ENCODE peak calls at places on chromosomes 6 and 20, in six cellular contexts. One of them, this sample, is unnamed.

GRCh38 chr6:140537834-140538680 is 1163.6 kb upstream of the CITED2 start:
- DNase-seq in central memory CD4-positive, alpha-beta T cell: no peak
- DNase-seq in omental fat pad: no peak
- DNase-seq in activated T-cell treated with anti-CD3 and anti-CD28 coated beads for 1 hour: no peak
- DNase-seq in foreskin fibroblast: peak
- DNase-seq in choroid plexus epithelial cell: peak
- DNase-seq in this sample: peak

GRCh38 chr6:84825461-84825860 is 61.1 kb upstream of the TBX18 start:
- DNase-seq in foreskin fibroblast: peak
- DNase-seq in activated T-cell treated with anti-CD3 and anti-CD28 coated beads for 1 hour: no peak
- DNase-seq in omental fat pad: no peak
- DNase-seq in central memory CD4-positive, alpha-beta T cell: no peak
- DNase-seq in choroid plexus epithelial cell: peak
- DNase-seq in this sample: peak

GRCh38 chr6:153790881-153791473 is 248.1 kb upstream of the OPRM1 start:
- DNase-seq in central memory CD4-positive, alpha-beta T cell: no peak
- DNase-seq in foreskin fibroblast: peak
- DNase-seq in activated T-cell treated with anti-CD3 and anti-CD28 coated beads for 1 hour: no peak
- DNase-seq in omental fat pad: no peak
- DNase-seq in choroid plexus epithelial cell: peak
- DNase-seq in this sample: no peak

GRCh38 chr6:111912904-111913303 is 39.7 kb upstream of the FYN start:
- DNase-seq in omental fat pad: no peak
- DNase-seq in central memory CD4-positive, alpha-beta T cell: no peak
- DNase-seq in choroid plexus epithelial cell: no peak
- DNase-seq in foreskin fibroblast: no peak
- DNase-seq in activated T-cell treated with anti-CD3 and anti-CD28 coated beads for 1 hour: no peak
- DNase-seq in this sample: no peak

GRCh38 chr20:57950764-57951163 is 240.9 kb upstream of the PMEPA1 start:
- DNase-seq in central memory CD4-positive, alpha-beta T cell: no peak
- DNase-seq in foreskin fibroblast: no peak
- DNase-seq in activated T-cell treated with anti-CD3 and anti-CD28 coated beads for 1 hour: no peak
- DNase-seq in choroid plexus epithelial cell: no peak
- DNase-seq in omental fat pad: no peak
- DNase-seq in this sample: no peak

GRCh38 chr20:13953227-13953626 is 37.2 kb downstream of the SEL1L2 start:
- DNase-seq in activated T-cell treated with anti-CD3 and anti-CD28 coated beads for 1 hour: no peak
- DNase-seq in central memory CD4-positive, alpha-beta T cell: no peak
- DNase-seq in choroid plexus epithelial cell: no peak
- DNase-seq in foreskin fibroblast: no peak
- DNase-seq in omental fat pad: no peak
- DNase-seq in this sample: no peak

GRCh38 chr20:48671141-48671540 is 156.7 kb downstream of the PREX1 start:
- DNase-seq in omental fat pad: no peak
- DNase-seq in activated T-cell treated with anti-CD3 and anti-CD28 coated beads for 1 hour: no peak
- DNase-seq in foreskin fibroblast: no peak
- DNase-seq in choroid plexus epithelial cell: no peak
- DNase-seq in central memory CD4-positive, alpha-beta T cell: no peak
- DNase-seq in this sample: no peak

GRCh38 chr20:19073584-19074198 is 138.8 kb upstream of the SLC24A3 start:
- DNase-seq in foreskin fibroblast: no peak
- DNase-seq in activated T-cell treated with anti-CD3 and anti-CD28 coated beads for 1 hour: no peak
- DNase-seq in choroid plexus epithelial cell: no peak
- DNase-seq in omental fat pad: no peak
- DNase-seq in central memory CD4-positive, alpha-beta T cell: no peak
- DNase-seq in this sample: no peak

GRCh38 chr20:48772183-48772976 is 55.4 kb downstream of the PREX1 start:
- DNase-seq in central memory CD4-positive, alpha-beta T cell: no peak
- DNase-seq in choroid plexus epithelial cell: no peak
- DNase-seq in foreskin fibroblast: no peak
- DNase-seq in omental fat pad: no peak
- DNase-seq in activated T-cell treated with anti-CD3 and anti-CD28 coated beads for 1 hour: no peak
- DNase-seq in this sample: no peak

GRCh38 chr6:41538556-41539182 is 7.5 kb upstream of the FOXP4 start:
- DNase-seq in choroid plexus epithelial cell: peak
- DNase-seq in foreskin fibroblast: peak
- DNase-seq in central memory CD4-positive, alpha-beta T cell: no peak
- DNase-seq in omental fat pad: no peak
- DNase-seq in activated T-cell treated with anti-CD3 and anti-CD28 coated beads for 1 hour: no peak
- DNase-seq in this sample: peak

GRCh38 chr20:31923388-31924271 is 28.2 kb downstream of the PDRG1 start:
- DNase-seq in choroid plexus epithelial cell: no peak
- DNase-seq in activated T-cell treated with anti-CD3 and anti-CD28 coated beads for 1 hour: no peak
- DNase-seq in foreskin fibroblast: no peak
- DNase-seq in omental fat pad: no peak
- DNase-seq in central memory CD4-positive, alpha-beta T cell: no peak
- DNase-seq in this sample: no peak

GRCh38 chr6:85418059-85418458 is 31.8 kb upstream of the NT5E start:
- DNase-seq in foreskin fibroblast: peak
- DNase-seq in activated T-cell treated with anti-CD3 and anti-CD28 coated beads for 1 hour: no peak
- DNase-seq in central memory CD4-positive, alpha-beta T cell: no peak
- DNase-seq in choroid plexus epithelial cell: peak
- DNase-seq in omental fat pad: no peak
- DNase-seq in this sample: peak

GRCh38 chr6:108966855-108967755 is 118.9 kb downstream of the ARMC2 start:
- DNase-seq in activated T-cell treated with anti-CD3 and anti-CD28 coated beads for 1 hour: no peak
- DNase-seq in foreskin fibroblast: peak
- DNase-seq in central memory CD4-positive, alpha-beta T cell: no peak
- DNase-seq in omental fat pad: no peak
- DNase-seq in choroid plexus epithelial cell: peak
- DNase-seq in this sample: peak

GRCh38 chr20:38180781-38181180 is 15.7 kb upstream of the TGM2 start:
- DNase-seq in central memory CD4-positive, alpha-beta T cell: no peak
- DNase-seq in choroid plexus epithelial cell: no peak
- DNase-seq in foreskin fibroblast: peak
- DNase-seq in activated T-cell treated with anti-CD3 and anti-CD28 coated beads for 1 hour: no peak
- DNase-seq in omental fat pad: no peak
- DNase-seq in this sample: no peak

GRCh38 chr6:104952911-104953409 is 3.9 kb upstream of the LIN28B start:
- DNase-seq in choroid plexus epithelial cell: no peak
- DNase-seq in omental fat pad: no peak
- DNase-seq in activated T-cell treated with anti-CD3 and anti-CD28 coated beads for 1 hour: no peak
- DNase-seq in foreskin fibroblast: peak
- DNase-seq in central memory CD4-positive, alpha-beta T cell: no peak
- DNase-seq in this sample: no peak

GRCh38 chr20:3165473-3166337 is 6.0 kb upstream of the FASTKD5 start:
- DNase-seq in central memory CD4-positive, alpha-beta T cell: no peak
- DNase-seq in foreskin fibroblast: peak
- DNase-seq in omental fat pad: no peak
- DNase-seq in activated T-cell treated with anti-CD3 and anti-CD28 coated beads for 1 hour: no peak
- DNase-seq in choroid plexus epithelial cell: peak
- DNase-seq in this sample: peak

GRCh38 chr6:153058291-153058690 is 55.8 kb upstream of the MTRF1L start:
- DNase-seq in omental fat pad: no peak
- DNase-seq in choroid plexus epithelial cell: peak
- DNase-seq in central memory CD4-positive, alpha-beta T cell: no peak
- DNase-seq in foreskin fibroblast: peak
- DNase-seq in activated T-cell treated with anti-CD3 and anti-CD28 coated beads for 1 hour: no peak
- DNase-seq in this sample: no peak

GRCh38 chr20:5474646-5475550 is 158.1 kb upstream of the PROKR2 start:
- DNase-seq in central memory CD4-positive, alpha-beta T cell: no peak
- DNase-seq in choroid plexus epithelial cell: no peak
- DNase-seq in activated T-cell treated with anti-CD3 and anti-CD28 coated beads for 1 hour: no peak
- DNase-seq in omental fat pad: no peak
- DNase-seq in foreskin fibroblast: no peak
- DNase-seq in this sample: no peak

GRCh38 chr6:106092279-106092678 is 6.1 kb downstream of the PRDM1 start:
- DNase-seq in foreskin fibroblast: no peak
- DNase-seq in central memory CD4-positive, alpha-beta T cell: no peak
- DNase-seq in activated T-cell treated with anti-CD3 and anti-CD28 coated beads for 1 hour: no peak
- DNase-seq in omental fat pad: no peak
- DNase-seq in choroid plexus epithelial cell: no peak
- DNase-seq in this sample: no peak

GRCh38 chr6:21808551-21809181 is 215.1 kb downstream of the SOX4 start:
- DNase-seq in choroid plexus epithelial cell: peak
- DNase-seq in activated T-cell treated with anti-CD3 and anti-CD28 coated beads for 1 hour: no peak
- DNase-seq in omental fat pad: no peak
- DNase-seq in foreskin fibroblast: peak
- DNase-seq in central memory CD4-positive, alpha-beta T cell: no peak
- DNase-seq in this sample: no peak

GRCh38 chr20:59678951-59679350 is 74.6 kb downstream of the PHACTR3 start:
- DNase-seq in foreskin fibroblast: no peak
- DNase-seq in activated T-cell treated with anti-CD3 and anti-CD28 coated beads for 1 hour: no peak
- DNase-seq in choroid plexus epithelial cell: no peak
- DNase-seq in omental fat pad: no peak
- DNase-seq in central memory CD4-positive, alpha-beta T cell: no peak
- DNase-seq in this sample: no peak

GRCh38 chr6:159760602-159761057 is 1.2 kb upstream of the ACAT2 start:
- DNase-seq in omental fat pad: no peak
- DNase-seq in activated T-cell treated with anti-CD3 and anti-CD28 coated beads for 1 hour: no peak
- DNase-seq in foreskin fibroblast: peak
- DNase-seq in choroid plexus epithelial cell: peak
- DNase-seq in central memory CD4-positive, alpha-beta T cell: no peak
- DNase-seq in this sample: peak

GRCh38 chr6:140641412-140641811 is 1267.0 kb upstream of the CITED2 start:
- DNase-seq in choroid plexus epithelial cell: no peak
- DNase-seq in omental fat pad: no peak
- DNase-seq in foreskin fibroblast: no peak
- DNase-seq in central memory CD4-positive, alpha-beta T cell: no peak
- DNase-seq in activated T-cell treated with anti-CD3 and anti-CD28 coated beads for 1 hour: no peak
- DNase-seq in this sample: no peak

GRCh38 chr6:126643352-126643751 is 303.4 kb downstream of the CENPW start:
- DNase-seq in activated T-cell treated with anti-CD3 and anti-CD28 coated beads for 1 hour: no peak
- DNase-seq in foreskin fibroblast: no peak
- DNase-seq in central memory CD4-positive, alpha-beta T cell: no peak
- DNase-seq in omental fat pad: no peak
- DNase-seq in choroid plexus epithelial cell: no peak
- DNase-seq in this sample: no peak

GRCh38 chr6:122753688-122754056 is 25.8 kb upstream of the FABP7 start:
- DNase-seq in central memory CD4-positive, alpha-beta T cell: no peak
- DNase-seq in choroid plexus epithelial cell: no peak
- DNase-seq in foreskin fibroblast: peak
- DNase-seq in omental fat pad: no peak
- DNase-seq in activated T-cell treated with anti-CD3 and anti-CD28 coated beads for 1 hour: no peak
- DNase-seq in this sample: peak

GRCh38 chr20:45301824-45302251 is 4.8 kb upstream of the RBPJL start:
- DNase-seq in choroid plexus epithelial cell: no peak
- DNase-seq in activated T-cell treated with anti-CD3 and anti-CD28 coated beads for 1 hour: no peak
- DNase-seq in foreskin fibroblast: no peak
- DNase-seq in omental fat pad: no peak
- DNase-seq in central memory CD4-positive, alpha-beta T cell: no peak
- DNase-seq in this sample: no peak

GRCh38 chr6:13425270-13425905 is 62.0 kb downstream of the GFOD1 start:
- DNase-seq in omental fat pad: no peak
- DNase-seq in choroid plexus epithelial cell: no peak
- DNase-seq in activated T-cell treated with anti-CD3 and anti-CD28 coated beads for 1 hour: no peak
- DNase-seq in foreskin fibroblast: no peak
- DNase-seq in central memory CD4-positive, alpha-beta T cell: no peak
- DNase-seq in this sample: no peak

GRCh38 chr20:35394271-35394670 is 17.5 kb downstream of the UQCC1 start:
- DNase-seq in choroid plexus epithelial cell: no peak
- DNase-seq in foreskin fibroblast: no peak
- DNase-seq in omental fat pad: no peak
- DNase-seq in activated T-cell treated with anti-CD3 and anti-CD28 coated beads for 1 hour: no peak
- DNase-seq in central memory CD4-positive, alpha-beta T cell: no peak
- DNase-seq in this sample: no peak

GRCh38 chr6:122778961-122779671 is 400 bp upstream of the FABP7 start:
- DNase-seq in foreskin fibroblast: no peak
- DNase-seq in omental fat pad: no peak
- DNase-seq in central memory CD4-positive, alpha-beta T cell: no peak
- DNase-seq in choroid plexus epithelial cell: no peak
- DNase-seq in activated T-cell treated with anti-CD3 and anti-CD28 coated beads for 1 hour: no peak
- DNase-seq in this sample: no peak

GRCh38 chr6:117829594-117830319 is 77.3 kb upstream of the SLC35F1 start:
- DNase-seq in central memory CD4-positive, alpha-beta T cell: no peak
- DNase-seq in activated T-cell treated with anti-CD3 and anti-CD28 coated beads for 1 hour: no peak
- DNase-seq in choroid plexus epithelial cell: peak
- DNase-seq in foreskin fibroblast: peak
- DNase-seq in omental fat pad: no peak
- DNase-seq in this sample: peak

GRCh38 chr20:602357-602970 is 7.6 kb downstream of the TCF15 start:
- DNase-seq in omental fat pad: no peak
- DNase-seq in central memory CD4-positive, alpha-beta T cell: no peak
- DNase-seq in activated T-cell treated with anti-CD3 and anti-CD28 coated beads for 1 hour: no peak
- DNase-seq in choroid plexus epithelial cell: no peak
- DNase-seq in foreskin fibroblast: no peak
- DNase-seq in this sample: no peak

GRCh38 chr6:116366740-116367275 is 3.9 kb upstream of the DSE start:
- DNase-seq in foreskin fibroblast: no peak
- DNase-seq in choroid plexus epithelial cell: no peak
- DNase-seq in omental fat pad: no peak
- DNase-seq in central memory CD4-positive, alpha-beta T cell: no peak
- DNase-seq in activated T-cell treated with anti-CD3 and anti-CD28 coated beads for 1 hour: no peak
- DNase-seq in this sample: no peak

GRCh38 chr20:49594929-49595311 is 27.0 kb upstream of the PTGIS start:
- DNase-seq in choroid plexus epithelial cell: no peak
- DNase-seq in activated T-cell treated with anti-CD3 and anti-CD28 coated beads for 1 hour: no peak
- DNase-seq in foreskin fibroblast: no peak
- DNase-seq in omental fat pad: no peak
- DNase-seq in central memory CD4-positive, alpha-beta T cell: no peak
- DNase-seq in this sample: no peak

GRCh38 chr6:34970962-34971361 is 81.9 kb downstream of the ANKS1A start:
- DNase-seq in choroid plexus epithelial cell: peak
- DNase-seq in omental fat pad: no peak
- DNase-seq in central memory CD4-positive, alpha-beta T cell: no peak
- DNase-seq in activated T-cell treated with anti-CD3 and anti-CD28 coated beads for 1 hour: no peak
- DNase-seq in foreskin fibroblast: peak
- DNase-seq in this sample: no peak

GRCh38 chr6:126312013-126312665 is 27.8 kb upstream of the CENPW start:
- DNase-seq in omental fat pad: no peak
- DNase-seq in central memory CD4-positive, alpha-beta T cell: no peak
- DNase-seq in activated T-cell treated with anti-CD3 and anti-CD28 coated beads for 1 hour: no peak
- DNase-seq in foreskin fibroblast: peak
- DNase-seq in choroid plexus epithelial cell: peak
- DNase-seq in this sample: peak

GRCh38 chr20:52190437-52191131 is 995 bp downstream of the ZFP64 start:
- DNase-seq in omental fat pad: no peak
- DNase-seq in foreskin fibroblast: peak
- DNase-seq in choroid plexus epithelial cell: peak
- DNase-seq in central memory CD4-positive, alpha-beta T cell: peak
- DNase-seq in activated T-cell treated with anti-CD3 and anti-CD28 coated beads for 1 hour: peak
- DNase-seq in this sample: peak

GRCh38 chr6:149750136-149750609 is 632 bp downstream of the PCMT1 start:
- DNase-seq in central memory CD4-positive, alpha-beta T cell: no peak
- DNase-seq in activated T-cell treated with anti-CD3 and anti-CD28 coated beads for 1 hour: peak
- DNase-seq in foreskin fibroblast: peak
- DNase-seq in choroid plexus epithelial cell: peak
- DNase-seq in omental fat pad: no peak
- DNase-seq in this sample: peak

GRCh38 chr6:36633915-36634314 is 39.8 kb downstream of the SRSF3 start:
- DNase-seq in foreskin fibroblast: peak
- DNase-seq in activated T-cell treated with anti-CD3 and anti-CD28 coated beads for 1 hour: no peak
- DNase-seq in choroid plexus epithelial cell: peak
- DNase-seq in omental fat pad: no peak
- DNase-seq in central memory CD4-positive, alpha-beta T cell: no peak
- DNase-seq in this sample: peak